ENCODE peak calls at places on chromosomes 16 and 17, in ten cellular contexts. X is gastrocnemius medialis, K is sigmoid colon, Z is transverse colon, O is uterus, W is prostate gland, A is heart left ventricle, G is tibial nerve, F is esophagus squamous epithelium, J is body of pancreas. S is an unnamed sample. For H3K36me3 and H3K9me3, the result is how much of the 10 kb centered on the place peaks cover.

GRCh38 chr17:60473788-60474187 is 51.5 kb downstream of the CHCT1 start:
- DNase-seq in X (no peak), K (no peak), Z (no peak), O (no peak), W (no peak), A (no peak), G (no peak), F (no peak), J (no peak), S (no peak)

GRCh38 chr16:79169239-79169638 is 431.3 kb downstream of the MAF start:
- DNase-seq in X (no peak), K (no peak), Z (no peak), O (no peak), W (no peak), A (no peak), G (no peak), F (no peak), J (no peak), S (no peak)

GRCh38 chr17:78496311-78496710 is 80.9 kb downstream of the DNAH17 start:
- DNase-seq in X (no peak), K (no peak), Z (no peak), O (no peak), W (no peak), A (no peak), G (no peak), F (no peak), J (no peak), S (no peak)

GRCh38 chr16:15051387-15051951 is 4.4 kb downstream of the NTAN1 start:
- DNase-seq in X (no peak), K (no peak), Z (no peak), O (no peak), W (no peak), A (no peak), G (no peak), F (no peak), J (no peak), S (no peak)

GRCh38 chr17:45990836-45991235 is 8.2 kb upstream of the STH start:
- DNase-seq in X (no peak), K (no peak), Z (no peak), O (no peak), W (no peak), A (no peak), G (no peak), F (no peak), J (no peak), S (no peak)

GRCh38 chr16:74297296-74297665 is 667 bp downstream of the PSMD7 start:
- DNase-seq in X (peak), K (no peak), Z (peak), O (no peak), W (peak), A (no peak), G (no peak), F (no peak), J (no peak), S (no peak)

GRCh38 chr17:9298776-9299295 is 276.8 kb downstream of the STX8 start:
- DNase-seq in X (no peak), K (no peak), Z (no peak), O (no peak), W (no peak), A (no peak), G (no peak), F (no peak), J (no peak), S (no peak)

GRCh38 chr17:9239821-9240658 is 218.7 kb downstream of the NTN1 start:
- DNase-seq in X (peak), K (peak), Z (peak), O (peak), W (peak), A (peak), G (peak), F (no peak), J (peak), S (peak)

GRCh38 chr16:24701521-24701951 is 27.9 kb upstream of the TNRC6A start:
- DNase-seq in X (peak), K (no peak), Z (no peak), O (no peak), W (no peak), A (no peak), G (peak), F (no peak), J (no peak), S (no peak)

GRCh38 chr16:14401839-14402115 is 228.3 kb downstream of the PARN start:
- DNase-seq in X (no peak), K (no peak), Z (no peak), O (no peak), W (no peak), A (no peak), G (no peak), F (no peak), J (no peak), S (no peak)

GRCh38 chr16:74455619-74456289 is 34.5 kb upstream of the CLEC18B start:
- DNase-seq in X (no peak), K (no peak), Z (no peak), O (no peak), W (no peak), A (no peak), G (no peak), F (no peak), J (no peak), S (no peak)

GRCh38 chr16:67841198-67841815 is 813 bp upstream of the THAP11 start:
- DNase-seq in X (no peak), K (no peak), Z (no peak), O (no peak), W (no peak), A (no peak), G (no peak), F (no peak), J (no peak), S (no peak)

GRCh38 chr16:5905935-5906334 is 808.3 kb upstream of the EEF2KMT start:
- DNase-seq in X (no peak), K (no peak), Z (no peak), O (no peak), W (no peak), A (no peak), G (no peak), F (no peak), J (no peak), S (no peak)

GRCh38 chr17:16171613-16172012 is 43.7 kb downstream of the NCOR1 start:
- DNase-seq in X (no peak), K (no peak), Z (no peak), O (no peak), W (peak), A (no peak), G (no peak), F (no peak), J (peak), S (no peak)

GRCh38 chr16:56109205-56109604 is 82.1 kb upstream of the GNAO1 start:
- DNase-seq in X (no peak), K (no peak), Z (no peak), O (no peak), W (no peak), A (no peak), G (no peak), F (no peak), J (no peak), S (no peak)

GRCh38 chr16:6684076-6684673 is 648.5 kb upstream of the RBFOX1 start:
- DNase-seq in X (no peak), K (no peak), Z (peak), O (no peak), W (peak), A (no peak), G (no peak), F (no peak), J (no peak), S (no peak)

GRCh38 chr17:57096472-57097198 is 11.6 kb downstream of the AKAP1 start:
- DNase-seq in X (peak), K (no peak), Z (no peak), O (no peak), W (no peak), A (no peak), G (no peak), F (no peak), J (no peak), S (no peak)

DNA sequence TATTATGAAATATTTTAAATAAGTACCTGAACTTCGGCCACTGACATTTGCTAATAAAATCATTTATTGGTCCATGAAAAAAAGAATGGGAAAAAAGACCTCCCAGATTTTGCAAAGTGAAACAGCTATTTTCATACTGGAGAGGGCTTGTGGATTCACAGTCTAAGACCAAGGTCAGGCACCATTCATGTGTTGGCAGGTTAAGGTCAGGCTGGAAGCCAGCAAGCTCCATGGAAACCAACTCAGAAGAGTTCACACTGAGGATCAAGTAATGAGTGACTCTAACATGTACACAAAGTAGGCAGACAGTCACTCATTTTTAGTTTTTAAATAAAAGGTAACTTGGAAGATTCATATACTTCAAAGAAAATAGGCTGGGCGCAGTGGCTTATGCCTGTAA is 3.4 kb downstream of the DNAJA2 start:
- DNase-seq in X (peak), K (no peak), Z (no peak), O (no peak), W (no peak), A (peak), G (no peak), F (no peak), J (peak), S (no peak)
- H3K36me3 ChIP-seq in X (under half), K (under half), Z (under half), O (under half), W (under half), A (half or more), G (under half), F (half or more), J (under half), S (under half)

GRCh38 chr16:87080571-87081167 is 236.5 kb downstream of the C16orf95 start:
- DNase-seq in X (no peak), K (no peak), Z (no peak), O (no peak), W (no peak), A (no peak), G (no peak), F (no peak), J (no peak), S (no peak)
- H3K9me3 ChIP-seq in X (under half), K (under half), Z (under half), O (under half), W (under half), A (under half), G (under half), F (under half), J (under half), S (half or more)

GRCh38 chr16:30416624-30417298 is 9.4 kb downstream of the ZNF771 start:
- DNase-seq in X (no peak), K (no peak), Z (no peak), O (no peak), W (no peak), A (no peak), G (no peak), F (no peak), J (no peak), S (no peak)

GRCh38 chr16:30418350-30419181 is 11.2 kb downstream of the ZNF771 start:
- DNase-seq in X (no peak), K (no peak), Z (peak), O (no peak), W (no peak), A (no peak), G (no peak), F (no peak), J (no peak), S (no peak)

GRCh38 chr16:30416047-30416603 is 8.7 kb downstream of the ZNF771 start:
- DNase-seq in X (no peak), K (no peak), Z (no peak), O (no peak), W (no peak), A (no peak), G (no peak), F (no peak), J (no peak), S (no peak)

GRCh38 chr16:30417447-30418349 is 10.3 kb downstream of the ZNF771 start:
- DNase-seq in X (peak), K (peak), Z (peak), O (peak), W (peak), A (peak), G (no peak), F (no peak), J (peak), S (peak)

DNA sequence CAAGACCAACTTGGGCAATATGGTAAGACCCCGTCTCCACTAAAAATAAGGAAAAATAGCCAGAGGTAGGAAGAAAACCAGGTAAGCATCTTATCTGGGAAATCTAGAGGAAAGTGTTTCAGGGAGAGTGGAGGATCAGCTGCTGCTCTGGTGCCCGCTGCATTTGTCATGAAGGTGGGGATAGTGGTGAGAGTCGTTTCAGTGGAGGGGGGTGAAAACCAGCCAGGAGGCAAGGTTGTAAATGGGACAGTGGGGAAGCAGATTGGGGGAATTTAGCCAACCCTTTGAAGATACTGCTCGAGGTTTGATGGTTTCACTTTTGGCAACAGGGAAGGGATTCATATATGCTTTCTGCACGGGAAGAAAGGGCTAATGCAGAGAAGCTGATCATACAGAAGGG is 8.8 kb downstream of the DCTPP1 start:
- DNase-seq in X (no peak), K (no peak), Z (no peak), O (no peak), W (no peak), A (no peak), G (no peak), F (no peak), J (no peak), S (no peak)
- TF ChIP-seq POLR2A in X (no peak), K (no peak), Z (no peak), O (no peak), W (no peak), A (no peak), G (no peak), F (no peak), J (no peak), S (no peak)

DNA sequence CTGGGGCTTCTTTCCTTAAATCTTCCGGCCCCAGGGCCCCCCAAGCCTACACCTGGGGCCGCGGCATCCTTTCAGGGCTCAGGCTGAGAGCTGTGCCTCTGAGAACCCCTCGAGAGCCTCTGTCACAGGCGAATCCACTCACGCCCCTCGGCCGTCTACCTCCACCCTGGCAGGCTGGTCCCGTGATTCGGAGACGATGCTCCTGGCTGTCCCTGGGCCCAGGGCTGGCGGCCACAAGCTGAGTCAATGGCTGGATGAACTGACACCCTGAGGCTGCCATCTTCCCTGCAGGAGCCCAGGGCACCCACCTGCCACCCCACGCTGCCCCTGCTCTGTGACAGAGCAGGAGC is 4.4 kb downstream of the TEPSIN start:
- DNase-seq in X (no peak), K (no peak), Z (no peak), O (no peak), W (no peak), A (no peak), G (no peak), F (no peak), J (no peak), S (no peak)
- H3K36me3 ChIP-seq in X (under half), K (under half), Z (under half), O (under half), W (under half), A (under half), G (under half), F (half or more), J (under half), S (half or more)